ENCODE peak calls at places on chromosomes 2 and 18, in five cellular contexts. A is osteoblast; B is CD4-positive, alpha-beta T cell; Y is NB4; U is MM.1S. G is an unnamed sample.

GRCh38 chr18:77111449-77112160 is 21.0 kb downstream of the MBP start:
- DNase-seq in B (no peak), Y (peak), U (no peak), A (no peak), G (no peak)

GRCh38 chr18:48955528-48956261 is 4.9 kb upstream of the SMAD7 start:
- DNase-seq in U (no peak), Y (no peak), A (peak), B (no peak), G (no peak)

GRCh38 chr2:48428449-48428848 is 101.5 kb upstream of the STON1 start:
- DNase-seq in Y (no peak), A (no peak), U (no peak), B (no peak), G (no peak)

GRCh38 chr2:11327871-11328270 is 16.6 kb downstream of the ROCK2 start:
- DNase-seq in Y (no peak), A (no peak), U (no peak), B (no peak), G (no peak)

GRCh38 chr2:99317156-99317872 is 16.3 kb upstream of the LYG1 start:
- DNase-seq in U (no peak), Y (no peak), B (no peak), A (no peak), G (no peak)

GRCh38 chr2:44285237-44285636 is 10.0 kb downstream of the SLC3A1 start:
- DNase-seq in Y (no peak), B (no peak), A (no peak), U (no peak), G (no peak)

GRCh38 chr2:128027801-128028667 is at the start of gene SAP130:
- DNase-seq in B (peak), U (peak), Y (peak), A (peak), G (peak)

GRCh38 chr18:8812631-8813030 is 107.3 kb downstream of the MTCL1 start:
- DNase-seq in Y (no peak), A (peak), B (no peak), U (no peak), G (no peak)

GRCh38 chr2:223580951-223581350 is 21.2 kb downstream of the SCG2 start:
- DNase-seq in U (no peak), B (no peak), Y (no peak), A (peak), G (no peak)

GRCh38 chr2:32752205-32752604 is 124.4 kb downstream of the TTC27 start:
- DNase-seq in Y (no peak), B (no peak), U (no peak), A (no peak), G (no peak)

GRCh38 chr2:40760071-40760666 is 308.3 kb upstream of the SLC8A1 start:
- DNase-seq in B (no peak), Y (peak), U (peak), A (peak), G (peak)

GRCh38 chr18:2948038-2948437 is 64.9 kb downstream of the LPIN2 start:
- DNase-seq in Y (peak), U (no peak), B (no peak), A (no peak), G (no peak)

GRCh38 chr2:45177870-45178269 is 168.6 kb upstream of the SIX2 start:
- DNase-seq in U (no peak), B (no peak), A (peak), Y (peak), G (no peak)

GRCh38 chr2:236848467-236848866 is 237.2 kb upstream of the COPS8 start:
- DNase-seq in A (no peak), Y (no peak), U (no peak), B (no peak), G (no peak)

GRCh38 chr2:226187601-226188000 is 612.0 kb downstream of the IRS1 start:
- DNase-seq in U (no peak), Y (no peak), B (no peak), A (no peak), G (no peak)

GRCh38 chr2:224871813-224872212 is 155.6 kb upstream of the CCDC195 start:
- DNase-seq in Y (no peak), B (no peak), A (no peak), U (no peak), G (no peak)

GRCh38 chr2:210503622-210504300 is 27.2 kb upstream of the LANCL1 start:
- DNase-seq in B (no peak), Y (no peak), A (no peak), U (no peak), G (no peak)

GRCh38 chr2:210616074-210616473 is 59.7 kb downstream of the CPS1 start:
- DNase-seq in B (no peak), U (no peak), Y (no peak), A (no peak), G (no peak)

GRCh38 chr2:129233751-129234406 is 745.6 kb upstream of the RAB6C start:
- DNase-seq in U (no peak), B (no peak), Y (peak), A (no peak), G (no peak)

GRCh38 chr18:64283059-64283458 is 134.2 kb upstream of the LINC00305 start:
- DNase-seq in B (no peak), U (no peak), A (no peak), Y (no peak), G (no peak)

GRCh38 chr2:16139663-16140610 is 199.6 kb downstream of the MYCN start:
- DNase-seq in U (no peak), A (no peak), B (no peak), Y (no peak), G (no peak)

GRCh38 chr2:134228493-134228903 is 25.4 kb upstream of the MGAT5 start:
- DNase-seq in Y (peak), U (no peak), B (no peak), A (no peak), G (no peak)

GRCh38 chr2:239208470-239209180 is 192.2 kb downstream of the HDAC4 start:
- DNase-seq in Y (no peak), U (no peak), A (no peak), B (no peak), G (no peak)

GRCh38 chr2:28321426-28321825 is 71.2 kb upstream of the FOSL2 start:
- DNase-seq in U (no peak), B (no peak), A (peak), Y (no peak), G (no peak)

GRCh38 chr2:154370873-154371272 is 327.6 kb upstream of the KCNJ3 start:
- DNase-seq in A (no peak), U (no peak), Y (no peak), B (no peak), G (no peak)

GRCh38 chr18:45457933-45458332 is 157.3 kb upstream of the SLC14A2 start:
- DNase-seq in B (no peak), A (no peak), Y (no peak), U (no peak), G (no peak)

GRCh38 chr2:175786705-175787104 is 215.4 kb downstream of the LNPK start:
- DNase-seq in B (no peak), Y (no peak), A (no peak), U (no peak), G (no peak)

GRCh38 chr2:227415538-227416424 is 28.0 kb upstream of the SCYGR1 start:
- DNase-seq in B (no peak), U (peak), Y (peak), A (peak), G (peak)

DNA sequence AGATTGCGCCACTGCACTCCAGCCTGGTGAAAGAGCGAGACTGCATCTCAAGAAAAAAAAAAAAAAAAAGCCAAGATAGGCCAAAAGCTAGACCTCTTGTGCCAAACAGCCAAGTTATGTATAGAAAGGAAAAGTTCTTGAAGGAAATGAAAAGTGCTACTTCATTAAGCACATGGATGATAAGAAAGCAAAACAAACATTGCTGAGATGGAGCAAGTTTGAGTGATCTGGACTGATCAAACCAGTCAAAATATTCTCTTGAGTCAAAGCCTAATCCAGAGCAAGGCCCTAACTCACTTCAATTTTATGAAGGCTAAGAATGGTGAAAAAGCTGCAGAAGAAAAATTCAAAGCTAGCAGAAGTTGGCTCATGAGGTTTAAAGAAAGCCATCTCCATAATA is 28.1 kb upstream of the TANC1 start:
- DNase-seq in A (no peak), U (no peak), B (no peak), Y (no peak), G (no peak)
- TF ChIP-seq CTCF in A (no peak), U (no peak), B (no peak), Y (no peak), G (no peak)

GRCh38 chr2:119158563-119159347 is at the start of gene C1QL2:
- DNase-seq in B (no peak), A (no peak), Y (no peak), U (no peak), G (no peak)
- TF ChIP-seq CTCF in B (no peak), A (no peak), Y (no peak), U (no peak), G (no peak)

GRCh38 chr2:25374411-25374810 is 32.7 kb upstream of the DNMT3A start:
- DNase-seq in Y (no peak), B (no peak), U (no peak), A (no peak), G (no peak)

GRCh38 chr2:25374827-25375226 is 33.1 kb upstream of the DNMT3A start:
- DNase-seq in Y (no peak), B (no peak), U (no peak), A (no peak), G (no peak)

GRCh38 chr2:25376750-25377621 is 35.3 kb upstream of the DNMT3A start:
- DNase-seq in U (peak), B (peak), A (peak), Y (peak), G (peak)

GRCh38 chr2:25375371-25375988 is 33.8 kb upstream of the DNMT3A start:
- DNase-seq in A (no peak), Y (no peak), U (no peak), B (no peak), G (no peak)

GRCh38 chr2:25375989-25376545 is 34.3 kb upstream of the DNMT3A start:
- DNase-seq in B (no peak), Y (no peak), U (no peak), A (peak), G (no peak)
- TF ChIP-seq CTCF in B (no peak), Y (no peak), U (no peak), A (no peak), G (no peak)

GRCh38 chr2:23505218-23505983 is 120.4 kb downstream of the KLHL29 start:
- DNase-seq in U (no peak), A (no peak), B (no peak), Y (no peak), G (no peak)
- TF ChIP-seq CTCF in U (no peak), A (no peak), B (no peak), Y (peak), G (no peak)

DNA sequence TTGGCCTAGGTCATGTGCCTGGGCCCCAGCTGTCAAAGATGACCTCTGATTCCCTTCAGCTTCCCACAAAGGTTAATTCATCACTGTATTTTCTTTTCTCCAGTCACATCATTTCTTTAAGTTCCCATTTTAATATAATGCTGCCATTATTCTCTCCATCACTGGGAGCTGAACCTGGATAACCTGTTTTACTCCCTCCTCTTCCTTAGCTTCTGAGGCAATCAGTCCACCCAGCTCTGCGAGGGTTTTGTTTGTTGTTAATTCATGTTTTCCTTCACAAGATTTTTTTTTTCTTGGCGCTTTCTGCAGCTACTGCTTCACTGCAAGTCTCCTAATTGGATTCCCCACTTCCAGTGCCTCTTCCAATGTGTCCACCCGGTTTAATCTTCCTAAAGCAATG is 5.1 kb upstream of the EML4 start:
- DNase-seq in U (no peak), A (no peak), B (no peak), Y (no peak), G (no peak)
- TF ChIP-seq CTCF in U (no peak), A (no peak), B (no peak), Y (no peak), G (no peak)